ENCODE peak calls at places on chromosomes 1 and 21, in eight cellular contexts. One of them, this sample, is unnamed.

GRCh38 chr1:206715552-206716518 is 31.1 kb downstream of the MAPKAPK2 start:
- DNase-seq in right lobe of liver: no peak
- DNase-seq in tibial artery: no peak
- DNase-seq in body of pancreas: no peak
- DNase-seq in mucosa of descending colon: no peak
- DNase-seq in astrocyte of the spinal cord: no peak
- DNase-seq in colonic mucosa: no peak
- DNase-seq in heart left ventricle: peak
- DNase-seq in this sample: no peak

GRCh38 chr1:67749844-67750689 is 65.1 kb downstream of the GADD45A start:
- DNase-seq in right lobe of liver: no peak
- DNase-seq in tibial artery: peak
- DNase-seq in body of pancreas: peak
- DNase-seq in mucosa of descending colon: no peak
- DNase-seq in astrocyte of the spinal cord: peak
- DNase-seq in colonic mucosa: no peak
- DNase-seq in heart left ventricle: no peak
- DNase-seq in this sample: peak

GRCh38 chr21:44464351-44464750 is 9.0 kb downstream of the LRRC3 start:
- DNase-seq in right lobe of liver: no peak
- DNase-seq in tibial artery: no peak
- DNase-seq in body of pancreas: no peak
- DNase-seq in mucosa of descending colon: no peak
- DNase-seq in astrocyte of the spinal cord: no peak
- DNase-seq in colonic mucosa: no peak
- DNase-seq in heart left ventricle: no peak
- DNase-seq in this sample: no peak

GRCh38 chr1:46248122-46248920 is 758 bp downstream of the RAD54L start:
- DNase-seq in right lobe of liver: peak
- DNase-seq in tibial artery: peak
- DNase-seq in body of pancreas: peak
- DNase-seq in mucosa of descending colon: peak
- DNase-seq in astrocyte of the spinal cord: no peak
- DNase-seq in colonic mucosa: peak
- DNase-seq in heart left ventricle: peak
- DNase-seq in this sample: no peak

GRCh38 chr1:86933051-86933450 is 18.6 kb downstream of the HS2ST1 start:
- DNase-seq in right lobe of liver: no peak
- DNase-seq in tibial artery: no peak
- DNase-seq in body of pancreas: no peak
- DNase-seq in mucosa of descending colon: no peak
- DNase-seq in astrocyte of the spinal cord: no peak
- DNase-seq in colonic mucosa: no peak
- DNase-seq in heart left ventricle: no peak
- DNase-seq in this sample: no peak

GRCh38 chr1:206699626-206700025 is 14.9 kb downstream of the MAPKAPK2 start:
- DNase-seq in right lobe of liver: peak
- DNase-seq in tibial artery: peak
- DNase-seq in body of pancreas: no peak
- DNase-seq in mucosa of descending colon: no peak
- DNase-seq in astrocyte of the spinal cord: no peak
- DNase-seq in colonic mucosa: no peak
- DNase-seq in heart left ventricle: peak
- DNase-seq in this sample: no peak

GRCh38 chr21:38938343-38938742 is 132.6 kb downstream of the ETS2 start:
- DNase-seq in right lobe of liver: no peak
- DNase-seq in tibial artery: no peak
- DNase-seq in body of pancreas: no peak
- DNase-seq in mucosa of descending colon: no peak
- DNase-seq in astrocyte of the spinal cord: no peak
- DNase-seq in colonic mucosa: no peak
- DNase-seq in heart left ventricle: no peak
- DNase-seq in this sample: no peak

GRCh38 chr1:12341667-12342066 is 111.8 kb downstream of the VPS13D start:
- DNase-seq in right lobe of liver: no peak
- DNase-seq in tibial artery: no peak
- DNase-seq in body of pancreas: no peak
- DNase-seq in mucosa of descending colon: no peak
- DNase-seq in astrocyte of the spinal cord: no peak
- DNase-seq in colonic mucosa: no peak
- DNase-seq in heart left ventricle: no peak
- DNase-seq in this sample: no peak

DNA sequence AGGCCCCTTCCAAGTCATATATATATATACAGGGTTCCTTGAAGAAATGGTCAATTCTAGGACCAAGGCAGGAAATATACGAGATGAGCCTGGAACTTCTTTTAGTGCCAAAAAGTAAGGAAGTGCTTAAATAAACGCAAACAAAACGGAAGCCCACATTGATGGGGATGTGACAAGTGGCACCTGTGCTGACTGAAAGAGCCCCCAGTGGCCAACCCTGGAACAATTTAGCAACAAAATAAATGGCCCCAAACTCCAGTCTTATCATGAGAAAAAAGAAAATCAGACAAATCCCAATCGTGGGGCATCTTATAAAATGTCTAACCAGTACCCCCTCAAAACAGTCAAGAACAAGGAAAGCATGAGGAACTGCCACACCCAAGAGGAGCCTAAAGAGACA is 17.7 kb downstream of the PLA2G5 start:
- DNase-seq in right lobe of liver: no peak
- DNase-seq in tibial artery: no peak
- DNase-seq in body of pancreas: no peak
- DNase-seq in mucosa of descending colon: no peak
- DNase-seq in astrocyte of the spinal cord: no peak
- DNase-seq in colonic mucosa: no peak
- DNase-seq in heart left ventricle: no peak
- DNase-seq in this sample: no peak
- TF ChIP-seq CTCF in right lobe of liver: no peak
- TF ChIP-seq CTCF in tibial artery: no peak
- TF ChIP-seq CTCF in body of pancreas: no peak
- TF ChIP-seq CTCF in mucosa of descending colon: no peak
- TF ChIP-seq CTCF in astrocyte of the spinal cord: peak
- TF ChIP-seq CTCF in colonic mucosa: no peak
- TF ChIP-seq CTCF in heart left ventricle: no peak
- TF ChIP-seq CTCF in this sample: no peak

DNA sequence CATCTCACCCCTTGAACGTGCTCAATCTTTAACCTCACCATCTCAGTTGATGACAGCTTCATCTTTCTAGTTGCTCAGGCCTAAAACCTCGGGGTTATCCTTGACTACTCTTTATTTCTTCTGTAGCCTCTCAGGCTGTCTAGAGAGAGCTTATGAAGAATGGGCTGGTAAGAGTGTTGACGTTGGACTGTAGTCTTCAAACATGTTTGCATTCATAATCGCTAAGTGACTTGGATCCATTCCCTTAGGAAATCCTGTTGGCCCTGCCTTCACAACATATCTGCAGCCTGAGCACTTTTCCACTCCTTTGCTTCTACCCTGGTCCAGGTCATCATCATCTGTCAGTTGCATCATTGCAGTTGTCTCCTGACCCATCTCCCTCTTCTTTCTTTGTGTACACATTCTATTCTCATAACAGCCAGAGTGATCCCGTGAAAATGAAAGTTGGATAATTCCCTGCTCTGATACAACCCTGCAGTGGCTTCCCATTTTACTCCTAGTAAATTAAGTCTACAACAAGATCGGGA is 10.5 kb downstream of the UCK2 start:
- DNase-seq in right lobe of liver: no peak
- DNase-seq in tibial artery: no peak
- DNase-seq in body of pancreas: no peak
- DNase-seq in mucosa of descending colon: no peak
- DNase-seq in astrocyte of the spinal cord: no peak
- DNase-seq in colonic mucosa: no peak
- DNase-seq in heart left ventricle: no peak
- DNase-seq in this sample: peak
- TF ChIP-seq CTCF in right lobe of liver: no peak
- TF ChIP-seq CTCF in tibial artery: no peak
- TF ChIP-seq CTCF in body of pancreas: no peak
- TF ChIP-seq CTCF in mucosa of descending colon: no peak
- TF ChIP-seq CTCF in astrocyte of the spinal cord: no peak
- TF ChIP-seq CTCF in colonic mucosa: no peak
- TF ChIP-seq CTCF in heart left ventricle: no peak
- TF ChIP-seq CTCF in this sample: no peak

DNA sequence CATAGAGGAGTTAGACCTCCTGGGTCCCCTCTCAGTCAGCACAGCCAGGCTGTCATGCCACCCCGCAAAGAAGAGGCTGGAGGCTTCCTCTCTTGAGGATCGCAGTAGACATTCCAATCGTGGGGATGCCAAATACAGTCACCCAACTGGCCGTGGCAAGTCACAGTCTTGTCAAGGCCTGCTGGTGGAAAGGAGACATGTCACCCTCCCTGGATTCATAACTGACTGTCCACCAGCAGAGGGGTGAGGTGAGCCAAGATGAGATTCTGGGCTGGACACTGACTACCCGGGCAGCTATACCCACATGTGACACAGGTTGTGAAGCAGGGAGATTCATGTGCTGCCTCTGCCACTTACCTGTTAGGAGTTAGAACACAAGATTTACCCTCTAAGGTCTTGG is 123.5 kb upstream of the NGF start:
- DNase-seq in right lobe of liver: no peak
- DNase-seq in tibial artery: no peak
- DNase-seq in body of pancreas: no peak
- DNase-seq in mucosa of descending colon: no peak
- DNase-seq in astrocyte of the spinal cord: no peak
- DNase-seq in colonic mucosa: no peak
- DNase-seq in heart left ventricle: no peak
- DNase-seq in this sample: no peak
- TF ChIP-seq CTCF in right lobe of liver: no peak
- TF ChIP-seq CTCF in tibial artery: no peak
- TF ChIP-seq CTCF in body of pancreas: no peak
- TF ChIP-seq CTCF in mucosa of descending colon: no peak
- TF ChIP-seq CTCF in astrocyte of the spinal cord: no peak
- TF ChIP-seq CTCF in colonic mucosa: no peak
- TF ChIP-seq CTCF in heart left ventricle: no peak
- TF ChIP-seq CTCF in this sample: no peak

GRCh38 chr1:154577346-154578057 is 9.9 kb downstream of the CHRNB2 start:
- DNase-seq in right lobe of liver: no peak
- DNase-seq in tibial artery: no peak
- DNase-seq in body of pancreas: no peak
- DNase-seq in mucosa of descending colon: no peak
- DNase-seq in astrocyte of the spinal cord: no peak
- DNase-seq in colonic mucosa: no peak
- DNase-seq in heart left ventricle: no peak
- DNase-seq in this sample: no peak
- TF ChIP-seq CTCF in right lobe of liver: no peak
- TF ChIP-seq CTCF in tibial artery: no peak
- TF ChIP-seq CTCF in body of pancreas: no peak
- TF ChIP-seq CTCF in mucosa of descending colon: no peak
- TF ChIP-seq CTCF in astrocyte of the spinal cord: no peak
- TF ChIP-seq CTCF in colonic mucosa: no peak
- TF ChIP-seq CTCF in heart left ventricle: no peak
- TF ChIP-seq CTCF in this sample: no peak

DNA sequence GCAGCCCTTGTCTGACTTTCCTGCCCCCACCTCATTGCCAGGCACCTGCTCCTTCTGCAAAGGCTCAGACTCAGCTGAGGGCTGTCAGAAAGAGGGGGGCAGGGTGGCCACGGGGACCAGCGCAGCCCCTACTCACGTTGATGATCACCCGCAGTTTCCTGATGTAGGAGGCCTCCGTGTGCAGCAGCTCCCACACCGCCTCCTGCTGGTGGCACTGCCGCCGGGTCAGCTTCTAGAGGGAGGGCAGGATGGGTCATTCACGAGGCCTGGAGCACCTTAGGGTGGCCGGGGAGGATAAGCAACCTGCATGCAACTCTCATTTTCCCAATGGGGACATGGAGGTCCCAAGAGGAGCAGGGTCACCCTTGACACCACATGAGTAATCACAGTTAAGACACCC is 6.4 kb upstream of the TNFRSF25 start:
- DNase-seq in right lobe of liver: peak
- DNase-seq in tibial artery: no peak
- DNase-seq in body of pancreas: no peak
- DNase-seq in mucosa of descending colon: peak
- DNase-seq in astrocyte of the spinal cord: no peak
- DNase-seq in colonic mucosa: peak
- DNase-seq in heart left ventricle: no peak
- DNase-seq in this sample: no peak
- TF ChIP-seq CTCF in right lobe of liver: no peak
- TF ChIP-seq CTCF in tibial artery: no peak
- TF ChIP-seq CTCF in body of pancreas: no peak
- TF ChIP-seq CTCF in mucosa of descending colon: peak
- TF ChIP-seq CTCF in astrocyte of the spinal cord: peak
- TF ChIP-seq CTCF in colonic mucosa: no peak
- TF ChIP-seq CTCF in heart left ventricle: no peak
- TF ChIP-seq CTCF in this sample: peak

DNA sequence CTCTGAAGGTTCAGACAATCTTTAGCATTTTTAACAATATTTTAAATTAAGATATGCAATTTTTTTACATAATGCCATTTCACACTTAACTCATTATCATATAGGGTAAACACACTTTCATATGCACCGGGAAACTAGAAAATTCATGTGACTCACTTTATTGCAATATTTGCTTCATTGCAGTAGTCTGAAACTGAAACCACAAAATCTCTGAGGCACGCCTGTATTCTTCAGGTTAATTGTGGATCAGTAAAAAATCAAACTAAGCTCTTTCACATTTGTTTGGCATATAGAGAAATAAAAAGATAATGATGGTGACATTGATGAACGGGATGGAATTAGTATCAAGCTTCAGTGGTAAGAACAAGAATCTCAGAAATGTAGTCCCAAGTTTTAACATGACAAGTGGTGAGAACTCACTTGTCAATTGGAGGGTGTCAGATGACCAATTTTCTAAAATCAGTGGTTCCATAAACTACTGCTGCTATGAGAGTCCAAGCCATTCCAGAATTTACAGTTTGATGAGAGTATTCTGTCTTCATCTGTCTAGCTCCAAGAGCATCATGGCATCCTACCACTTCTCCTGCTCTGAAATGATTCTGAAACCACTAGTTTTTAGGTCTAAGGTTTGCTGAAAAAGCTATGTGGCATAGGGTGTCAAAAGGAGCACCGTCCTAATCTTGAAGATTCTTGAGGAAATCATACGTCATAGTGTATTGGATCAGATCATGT is 281.0 kb downstream of the PTPRC start:
- DNase-seq in right lobe of liver: no peak
- DNase-seq in tibial artery: no peak
- DNase-seq in body of pancreas: no peak
- DNase-seq in mucosa of descending colon: no peak
- DNase-seq in astrocyte of the spinal cord: peak
- DNase-seq in colonic mucosa: no peak
- DNase-seq in heart left ventricle: no peak
- DNase-seq in this sample: no peak
- TF ChIP-seq CTCF in right lobe of liver: no peak
- TF ChIP-seq CTCF in tibial artery: no peak
- TF ChIP-seq CTCF in body of pancreas: no peak
- TF ChIP-seq CTCF in mucosa of descending colon: no peak
- TF ChIP-seq CTCF in astrocyte of the spinal cord: no peak
- TF ChIP-seq CTCF in colonic mucosa: no peak
- TF ChIP-seq CTCF in heart left ventricle: no peak
- TF ChIP-seq CTCF in this sample: no peak

DNA sequence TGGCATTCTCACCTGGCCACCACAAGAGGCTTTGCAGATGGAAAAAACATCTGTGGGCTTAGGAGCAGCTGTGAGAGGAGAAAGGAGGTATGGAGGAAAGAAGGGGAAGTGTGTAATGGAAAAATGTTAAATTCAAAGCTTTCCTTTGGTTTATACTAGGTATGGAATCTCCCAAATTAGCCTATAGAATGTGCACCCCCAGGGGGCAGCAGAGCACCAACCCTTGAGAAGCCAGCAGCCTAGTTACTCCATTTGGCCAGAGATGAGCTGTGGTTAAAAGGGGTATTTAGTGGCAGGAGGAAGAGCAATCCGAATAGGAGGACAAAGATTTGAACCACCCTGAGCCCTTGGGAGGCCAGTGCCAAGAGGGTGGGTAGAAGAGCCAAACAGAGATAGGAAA is 97.5 kb upstream of the CTTNBP2NL start:
- DNase-seq in right lobe of liver: no peak
- DNase-seq in tibial artery: no peak
- DNase-seq in body of pancreas: peak
- DNase-seq in mucosa of descending colon: peak
- DNase-seq in astrocyte of the spinal cord: peak
- DNase-seq in colonic mucosa: peak
- DNase-seq in heart left ventricle: no peak
- DNase-seq in this sample: peak
- TF ChIP-seq CTCF in right lobe of liver: peak
- TF ChIP-seq CTCF in tibial artery: no peak
- TF ChIP-seq CTCF in body of pancreas: peak
- TF ChIP-seq CTCF in mucosa of descending colon: peak
- TF ChIP-seq CTCF in astrocyte of the spinal cord: peak
- TF ChIP-seq CTCF in colonic mucosa: peak
- TF ChIP-seq CTCF in heart left ventricle: peak
- TF ChIP-seq CTCF in this sample: peak